ENCODE peak calls at places on chromosomes 11 and 22, in four cellular contexts. U is ovary, A is thoracic aorta, M is right lobe of liver. Y is an unnamed sample.
A peak's percentile ranks its signal among the peaks of the same experiment; 100 is the strongest.

GRCh38 chr11:44219830-44220778 is 89.8 kb downstream of the ALX4 start:
- DNase-seq in U (no peak), A (no peak), M (no peak), Y (no peak)

GRCh38 chr11:103266167-103266831 is 157.1 kb downstream of the DYNC2H1 start:
- DNase-seq in M (no peak), A (no peak), U (no peak), Y (no peak)

GRCh38 chr11:130999086-130999485 is 82.8 kb upstream of the SNX19 start:
- DNase-seq in U (no peak), M (no peak), A (no peak), Y (no peak)

GRCh38 chr22:22219140-22219996 is 25.2 kb upstream of the VPREB1 start:
- DNase-seq in A (no peak), M (no peak), U (no peak), Y (no peak)

GRCh38 chr11:79229047-79229446 is 211.8 kb downstream of the TENM4 start:
- DNase-seq in A (no peak), U (no peak), M (no peak), Y (no peak)

GRCh38 chr22:33350391-33350955 is 292.3 kb upstream of the SYN3 start:
- DNase-seq in U (no peak), M (no peak), A (no peak), Y (no peak)

GRCh38 chr11:17760102-17761029 is 25.8 kb downstream of the KCNC1 start:
- DNase-seq in U (no peak), M (peak; percentile 75), A (no peak), Y (peak; percentile 55)

GRCh38 chr11:82003671-82004148 is 730.0 kb downstream of the FAM181B start:
- DNase-seq in M (no peak), U (no peak), A (no peak), Y (no peak)

GRCh38 chr11:36550385-36551115 is 17.3 kb upstream of the RAG1 start:
- DNase-seq in U (no peak), A (no peak), M (no peak), Y (no peak)

GRCh38 chr11:64971421-64972233 is at the start of gene MAJIN:
- DNase-seq in M (peak; percentile 91), A (peak; percentile 32), U (peak; percentile 86), Y (peak; percentile 88)

GRCh38 chr11:79273781-79274180 is 167.0 kb downstream of the TENM4 start:
- DNase-seq in U (no peak), A (no peak), M (no peak), Y (no peak)

GRCh38 chr11:69102732-69103615 is 52.8 kb upstream of the SMIM38 start:
- DNase-seq in U (no peak), A (no peak), M (no peak), Y (no peak)

GRCh38 chr11:78214331-78215194 is 25.8 kb downstream of the USP35 start:
- DNase-seq in U (no peak), A (no peak), M (no peak), Y (no peak)

GRCh38 chr22:36184433-36185035 is 17.1 kb downstream of the APOL4 start:
- DNase-seq in M (no peak), A (no peak), U (no peak), Y (no peak)

GRCh38 chr22:30733081-30733680 is 38.5 kb downstream of the OSBP2 start:
- DNase-seq in M (no peak), U (no peak), A (no peak), Y (no peak)

GRCh38 chr11:76824980-76825725 is 35.6 kb upstream of the ACER3 start:
- DNase-seq in M (no peak), A (no peak), U (no peak), Y (no peak)

GRCh38 chr11:69650081-69650831 is 9.3 kb downstream of the CCND1 start:
- DNase-seq in U (no peak), M (peak; percentile 8), A (no peak), Y (no peak)

GRCh38 chr22:40345801-40346177 is 511 bp upstream of the ADSL start:
- DNase-seq in U (peak; percentile 36), M (peak; percentile 50), A (no peak), Y (peak; percentile 37)

GRCh38 chr11:106389096-106389495 is 311.6 kb downstream of the AASDHPPT start:
- DNase-seq in U (no peak), A (no peak), M (no peak), Y (no peak)

GRCh38 chr11:67468056-67468455 is 995 bp downstream of the TMEM134 start:
- DNase-seq in A (no peak), U (peak; percentile 69), M (peak; percentile 85), Y (peak; percentile 95)

GRCh38 chr11:131354251-131354701 is 16.1 kb upstream of the NTM start:
- DNase-seq in A (no peak), U (no peak), M (no peak), Y (no peak)

GRCh38 chr11:65606876-65607613 is 7.0 kb downstream of the MAP3K11 start:
- DNase-seq in U (peak; percentile 95), M (peak; percentile 75), A (peak; percentile 85), Y (peak; percentile 50)

DNA sequence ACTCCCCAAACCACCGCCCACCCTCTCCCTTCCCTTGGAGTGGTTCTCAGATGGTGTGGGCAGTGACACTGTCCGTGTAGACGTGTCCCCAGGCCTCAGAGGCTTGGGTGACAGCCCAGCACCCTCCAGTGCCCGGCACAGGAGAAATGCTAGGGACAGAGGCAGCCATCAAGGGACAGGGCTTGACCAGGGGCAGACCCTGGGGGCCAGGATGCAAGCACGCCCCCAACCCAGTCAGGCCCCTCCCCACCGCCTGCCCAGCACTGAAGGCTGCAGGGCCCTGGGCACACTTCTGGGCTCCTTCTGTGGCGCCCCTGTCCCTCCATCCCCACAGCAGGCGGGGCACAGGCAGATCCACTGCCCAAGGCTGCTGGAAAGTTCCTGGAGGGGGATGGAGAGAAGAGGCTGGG is 11.1 kb downstream of the IGF2 start:
- DNase-seq in A (no peak), U (no peak), M (peak; percentile 18), Y (no peak)
- H3K27ac ChIP-seq in A (no peak overlapping the region), U (no peak overlapping the region), M (no peak overlapping the region), Y (no peak overlapping the region)

GRCh38 chr11:33696931-33697638 is 3.5 kb downstream of the C11orf91 start:
- DNase-seq in M (no peak), U (no peak), A (no peak), Y (no peak)

GRCh38 chr11:33696411-33696810 is 4.2 kb downstream of the C11orf91 start:
- DNase-seq in U (no peak), M (no peak), A (no peak), Y (peak; percentile 68)

GRCh38 chr11:33694346-33695050 is 6.1 kb downstream of the C11orf91 start:
- DNase-seq in M (no peak), A (no peak), U (no peak), Y (no peak)

GRCh38 chr11:33697997-33698396 is 2.6 kb downstream of the C11orf91 start:
- DNase-seq in M (no peak), A (no peak), U (no peak), Y (no peak)

DNA sequence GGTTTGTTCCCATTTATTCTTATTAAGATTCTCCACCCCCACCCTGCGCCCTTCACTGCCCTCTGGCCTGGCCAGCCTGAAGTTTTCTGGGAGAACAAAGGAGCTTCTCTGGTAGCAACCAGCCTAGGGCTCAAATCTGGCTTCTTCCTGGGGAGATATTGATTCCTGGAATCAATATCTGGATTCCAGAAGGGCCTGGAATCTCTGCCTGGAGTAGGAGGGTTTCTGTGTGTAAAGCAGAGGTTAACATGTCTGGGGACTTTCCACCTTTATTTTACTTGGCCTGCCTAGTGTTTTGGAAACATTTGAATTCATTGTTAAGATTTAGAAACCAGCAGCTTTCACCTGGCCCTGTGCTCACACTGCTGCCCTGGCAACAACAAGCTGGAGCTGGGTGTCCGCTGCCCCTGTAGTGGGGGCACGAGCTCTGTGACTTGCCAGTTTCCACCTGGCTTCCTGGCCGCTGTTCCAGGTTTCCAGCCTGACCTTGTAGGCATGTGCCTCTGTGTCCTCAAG is 5.5 kb downstream of the C11orf91 start:
- DNase-seq in M (peak; percentile 77), U (no peak), A (no peak), Y (peak; percentile 90)
- H3K27ac ChIP-seq in M (peak overlapping the region; percentile 87), U (no peak overlapping the region), A (no peak overlapping the region), Y (peak overlapping the region; percentile 88)

GRCh38 chr11:75563978-75564552 is 2.0 kb downstream of the SERPINH1 start:
- DNase-seq in A (peak; percentile 62), M (no peak), U (peak; percentile 79), Y (peak; percentile 37)
- H3K27ac ChIP-seq in A (peak overlapping the region; percentile 100), M (peak overlapping the region; percentile 99), U (peak overlapping the region; percentile 100), Y (peak overlapping the region; percentile 98)

GRCh38 chr11:62854013-62854824 is 14.8 kb upstream of the WDR74 start:
- DNase-seq in A (no peak), M (no peak), U (no peak), Y (no peak)

GRCh38 chr11:62850911-62851806 is 11.8 kb upstream of the WDR74 start:
- DNase-seq in M (no peak), A (no peak), U (no peak), Y (no peak)

GRCh38 chr11:62852523-62853188 is 13.3 kb upstream of the WDR74 start:
- DNase-seq in A (no peak), M (no peak), U (no peak), Y (no peak)

GRCh38 chr11:62853279-62853965 is 14.0 kb upstream of the WDR74 start:
- DNase-seq in A (no peak), U (no peak), M (no peak), Y (no peak)

DNA sequence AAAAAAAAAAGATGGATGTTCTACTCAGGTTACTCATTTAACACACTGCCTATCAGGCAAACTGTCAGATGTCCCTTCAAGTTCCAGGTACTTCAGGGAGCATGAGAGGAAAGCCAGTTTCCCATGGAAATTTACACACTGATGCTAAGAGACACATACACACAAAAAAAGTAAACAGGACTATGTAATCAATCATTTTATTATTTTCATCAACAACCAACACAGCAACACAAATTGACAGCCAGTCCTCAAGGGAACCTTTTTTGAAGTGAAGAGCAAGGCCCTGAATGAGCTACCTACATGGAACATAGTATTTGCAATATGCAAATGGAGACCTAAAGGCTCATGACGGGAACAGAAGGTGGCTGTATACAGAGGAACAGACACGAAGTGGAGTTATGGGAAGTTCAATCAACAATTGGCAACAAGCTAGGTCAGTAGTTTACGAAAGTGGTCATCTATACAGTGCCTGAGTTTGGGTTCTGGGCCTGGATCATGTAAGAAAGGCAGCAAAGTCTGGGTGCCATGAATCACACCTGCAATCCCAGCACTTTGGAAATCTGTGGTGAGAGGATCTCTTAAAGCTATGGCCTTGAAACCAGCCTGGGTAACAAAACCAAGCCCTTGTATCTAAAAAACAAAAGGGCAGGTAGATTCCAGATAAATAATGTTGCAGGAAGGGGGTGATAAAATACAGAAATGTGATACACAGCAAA is 12.6 kb upstream of the WDR74 start:
- DNase-seq in A (no peak), M (no peak), U (no peak), Y (no peak)
- H3K27ac ChIP-seq in A (no peak overlapping the region), M (no peak overlapping the region), U (no peak overlapping the region), Y (no peak overlapping the region)

GRCh38 chr22:44211946-44212930 is 31.5 kb downstream of the PARVG start:
- DNase-seq in U (peak; percentile 9), A (no peak), M (no peak), Y (no peak)
- H3K27ac ChIP-seq in U (no peak overlapping the region), A (peak overlapping the region; percentile 65), M (no peak overlapping the region), Y (no peak overlapping the region)

DNA sequence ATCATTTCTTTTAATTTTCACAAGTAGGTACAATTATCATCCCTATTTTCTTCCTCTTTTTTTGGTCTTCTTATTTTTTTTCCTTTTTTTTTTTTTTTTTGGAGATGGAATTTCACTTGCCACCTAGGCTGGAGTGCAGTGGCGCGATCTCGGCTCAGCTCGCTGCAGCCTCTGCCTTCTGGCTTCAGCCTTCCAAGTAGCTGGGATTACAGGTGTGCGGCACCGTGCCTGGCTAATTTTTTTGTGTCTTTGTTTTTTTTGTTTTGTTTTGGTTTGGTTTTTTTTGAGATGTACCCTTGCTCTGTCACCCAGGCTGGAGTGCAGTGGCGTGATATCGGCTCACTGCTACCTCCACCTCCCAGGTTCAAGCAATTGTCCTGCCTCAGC is 16.7 kb downstream of the TOB2 start:
- DNase-seq in U (no peak), A (no peak), M (no peak), Y (no peak)
- H3K27ac ChIP-seq in U (no peak overlapping the region), A (no peak overlapping the region), M (no peak overlapping the region), Y (no peak overlapping the region)

GRCh38 chr22:19988965-19989724 is 27.5 kb downstream of the ARVCF start:
- DNase-seq in M (no peak), U (no peak), A (no peak), Y (no peak)
- H3K27ac ChIP-seq in M (peak overlapping the region; percentile 4), U (no peak overlapping the region), A (peak overlapping the region; percentile 88), Y (no peak overlapping the region)

Y was measured in body of pancreas.